ENCODE peak calls at places on chromosomes 16 and 17, in four cellular contexts. V is NCI-H1092; A is AG08395; J is CD4-positive, CD25-positive, alpha-beta regulatory T cell. D is an unnamed sample.
A peak's percentile ranks its signal among the peaks of the same experiment; 100 is the strongest.

GRCh38 chr16:69741519-69741918 is 13.2 kb downstream of the NOB1 start:
- DNase-seq in J (no peak), V (no peak), A (no peak), D (no peak)

GRCh38 chr17:17081304-17081940 is 39.2 kb downstream of the MPRIP start:
- DNase-seq in V (no peak), J (no peak), A (no peak), D (no peak)

GRCh38 chr16:53515259-53515658 is 12.2 kb upstream of the AKTIP start:
- DNase-seq in A (no peak), V (no peak), J (no peak), D (no peak)

GRCh38 chr17:67818110-67819002 is 6.9 kb upstream of the BPTF start:
- DNase-seq in V (no peak), A (no peak), J (no peak), D (no peak)

GRCh38 chr17:7922499-7923289 is 6.6 kb upstream of the RNF227 start:
- DNase-seq in J (peak; percentile 77), V (no peak), A (peak; percentile 83), D (peak; percentile 71)

GRCh38 chr16:22240023-22240697 is 34.1 kb downstream of the EEF2K start:
- DNase-seq in J (no peak), A (no peak), V (no peak), D (no peak)

GRCh38 chr16:49782405-49782804 is 73.5 kb downstream of the ZNF423 start:
- DNase-seq in J (no peak), A (no peak), V (no peak), D (no peak)

GRCh38 chr17:7045492-7046126 is 1.7 kb upstream of the SLC16A11 start:
- DNase-seq in V (peak; percentile 9), A (peak; percentile 62), J (peak; percentile 36), D (no peak)

GRCh38 chr16:23991044-23991443 is 155.3 kb downstream of the PRKCB start:
- DNase-seq in A (no peak), V (no peak), J (no peak), D (no peak)

GRCh38 chr17:11601661-11602060 is 3.4 kb downstream of the DNAH9 start:
- DNase-seq in J (no peak), V (no peak), A (no peak), D (no peak)

GRCh38 chr16:83085660-83086059 is 458.9 kb downstream of the CDH13 start:
- DNase-seq in J (no peak), V (no peak), A (no peak), D (no peak)

GRCh38 chr16:86634290-86634689 is 55.9 kb downstream of the FOXL1 start:
- DNase-seq in V (no peak), A (peak; percentile 44), J (no peak), D (no peak)

GRCh38 chr17:17745476-17746455 is 64.5 kb downstream of the RAI1 start:
- DNase-seq in V (no peak), A (no peak), J (no peak), D (no peak)

GRCh38 chr16:85716680-85717038 is 27.9 kb upstream of the GINS2 start:
- DNase-seq in V (peak; percentile 37), J (no peak), A (no peak), D (no peak)

GRCh38 chr17:17926840-17927449 is 45.3 kb downstream of the TOM1L2 start:
- DNase-seq in A (no peak), J (no peak), V (no peak), D (no peak)

GRCh38 chr16:86222541-86222940 is 287.8 kb upstream of the FOXF1 start:
- DNase-seq in J (no peak), A (peak; percentile 24), V (no peak), D (no peak)

GRCh38 chr17:81536299-81537290 is 8.4 kb downstream of the FSCN2 start:
- DNase-seq in A (no peak), V (no peak), J (no peak), D (no peak)

GRCh38 chr16:4678596-4678995 is 14.8 kb upstream of the NUDT16L1 start:
- DNase-seq in A (no peak), J (no peak), V (peak; percentile 17), D (no peak)

GRCh38 chr16:24540575-24541240 is 1.3 kb downstream of the RBBP6 start:
- DNase-seq in A (peak; percentile 18), V (no peak), J (no peak), D (no peak)

GRCh38 chr17:65850486-65850885 is 289.0 kb upstream of the AXIN2 start:
- DNase-seq in J (no peak), V (no peak), A (peak; percentile 78), D (no peak)

GRCh38 chr17:43015579-43015978 is 6.6 kb downstream of the VAT1 start:
- DNase-seq in A (no peak), V (no peak), J (no peak), D (no peak)

GRCh38 chr17:1997587-1998425 is 27.3 kb downstream of the RTN4RL1 start:
- DNase-seq in A (no peak), V (peak; percentile 52), J (no peak), D (no peak)